ENCODE peak calls at places on chromosomes 1 and 21, in eight cellular contexts. G is tibial artery; J is B cell; Q is Panc1; M is CD8-positive, alpha-beta T cell; B is astrocyte of the cerebellum; O is type B pancreatic cell; I is heart right ventricle. R is an unnamed sample.

GRCh38 chr21:43023175-43023574 is 48.8 kb downstream of the PKNOX1 start:
- DNase-seq in G (no peak), J (no peak), Q (no peak), M (no peak), B (no peak), O (no peak), I (no peak), R (no peak)

GRCh38 chr1:29649375-29650040 is 413.2 kb downstream of the PTPRU start:
- DNase-seq in G (no peak), J (no peak), Q (no peak), M (no peak), B (no peak), O (no peak), I (no peak), R (no peak)

GRCh38 chr1:241485554-241485992 is 34.0 kb downstream of the FH start:
- DNase-seq in G (no peak), J (peak; percentile 21), Q (no peak), M (no peak), B (no peak), O (no peak), I (no peak), R (no peak)

GRCh38 chr1:37068897-37069296 is 34.6 kb upstream of the GRIK3 start:
- DNase-seq in G (no peak), J (no peak), Q (no peak), M (no peak), B (no peak), O (no peak), I (no peak), R (no peak)

GRCh38 chr1:228691926-228692325 is 43.4 kb upstream of the RHOU start:
- DNase-seq in G (no peak), J (peak; percentile 29), Q (peak; percentile 33), M (no peak), B (peak; percentile 19), O (no peak), I (no peak), R (no peak)

GRCh38 chr1:145994391-145995120 is 1.8 kb downstream of the TXNIP start:
- DNase-seq in G (peak; percentile 15), J (no peak), Q (no peak), M (no peak), B (no peak), O (no peak), I (no peak), R (no peak)

GRCh38 chr1:223828162-223828848 is 17.4 kb downstream of the TP53BP2 start:
- DNase-seq in G (no peak), J (no peak), Q (no peak), M (no peak), B (no peak), O (no peak), I (no peak), R (no peak)

GRCh38 chr1:226656201-226656600 is 82.9 kb downstream of the ITPKB start:
- DNase-seq in G (no peak), J (no peak), Q (no peak), M (no peak), B (no peak), O (no peak), I (no peak), R (no peak)

GRCh38 chr1:6157528-6158174 is 22.5 kb downstream of the CHD5 start:
- DNase-seq in G (no peak), J (no peak), Q (peak; percentile 93), M (no peak), B (peak; percentile 19), O (no peak), I (no peak), R (no peak)

GRCh38 chr1:166354411-166354810 is 187.6 kb upstream of the FAM78B start:
- DNase-seq in G (no peak), J (no peak), Q (no peak), M (no peak), B (no peak), O (no peak), I (no peak), R (no peak)
- TF ChIP-seq CTCF in G (no peak), J (no peak), Q (no peak), M (no peak), B (no peak), O (no peak), I (no peak), R (no peak)

DNA sequence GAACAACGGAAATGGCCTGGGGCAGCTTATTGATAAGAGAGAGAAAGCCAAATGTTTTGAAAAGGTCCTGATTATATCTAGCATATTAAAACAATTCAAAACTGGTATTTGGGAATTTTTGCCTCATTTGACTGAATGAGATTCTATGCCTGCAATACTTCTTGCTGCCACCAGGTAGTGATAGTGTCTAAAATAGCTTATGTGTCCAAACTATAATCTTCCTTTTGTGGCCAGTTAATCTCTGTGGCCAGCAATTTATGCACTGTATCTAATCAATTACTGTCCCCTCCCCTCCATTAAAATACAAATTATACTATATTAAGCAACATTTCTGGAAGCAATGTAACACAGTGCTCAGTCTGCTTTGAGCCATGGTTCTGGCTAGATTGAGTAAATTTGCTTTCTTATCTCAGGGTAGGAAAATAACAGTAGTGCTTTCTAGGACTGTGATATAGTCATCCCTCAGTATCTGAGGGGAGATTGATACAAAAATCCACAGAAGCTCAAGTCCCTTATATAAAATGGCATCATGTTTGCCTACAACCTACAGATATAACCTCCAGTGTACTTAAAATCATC is 91.8 kb downstream of the FOXD2 start:
- DNase-seq in G (no peak), J (no peak), Q (no peak), M (no peak), B (no peak), O (no peak), I (no peak), R (no peak)
- TF ChIP-seq CTCF in G (peak; percentile 39), J (peak; percentile 66), Q (peak; percentile 68), M (peak; percentile 42), B (peak; percentile 36), O (peak; percentile 85), I (peak; percentile 35), R (peak; percentile 76)

GRCh38 chr1:1273535-1274298 is at the start of gene UBE2J2:
- DNase-seq in G (peak; percentile 93), J (peak; percentile 94), Q (no peak), M (peak; percentile 93), B (peak; percentile 73), O (peak; percentile 93), I (peak; percentile 95), R (peak; percentile 88)
- TF ChIP-seq CTCF in G (no peak), J (no peak), Q (no peak), M (no peak), B (no peak), O (no peak), I (no peak), R (no peak)

DNA sequence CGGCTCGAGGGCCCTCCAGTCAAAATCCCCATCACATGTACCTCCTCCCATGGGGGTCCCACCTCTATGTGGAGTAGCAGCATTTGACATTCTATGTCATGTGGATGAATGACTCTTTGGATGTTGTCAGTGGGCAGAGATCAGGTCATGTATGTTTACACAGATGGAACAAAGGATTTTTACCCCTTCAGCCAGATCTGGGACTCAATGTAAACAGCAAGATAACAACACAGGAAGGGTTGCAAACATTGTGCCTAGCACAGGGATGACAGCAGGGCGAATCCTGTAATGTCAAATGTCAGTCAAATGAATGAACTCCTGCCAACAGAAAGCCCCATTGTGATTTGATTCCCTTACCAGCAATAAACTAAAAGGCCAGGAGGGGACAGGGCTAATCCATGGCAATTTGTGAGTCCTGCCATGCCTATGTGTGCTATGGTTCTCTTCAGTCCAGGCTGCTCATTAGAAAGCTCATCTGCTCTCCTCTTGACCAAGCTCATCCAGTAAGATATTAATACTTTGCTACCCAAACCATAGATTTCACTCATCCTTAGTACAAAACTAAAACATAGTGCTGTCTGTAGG is 60.3 kb downstream of the PGBD5 start:
- DNase-seq in G (no peak), J (no peak), Q (no peak), M (no peak), B (no peak), O (no peak), I (no peak), R (no peak)
- TF ChIP-seq CTCF in G (no peak), J (no peak), Q (no peak), M (no peak), B (no peak), O (peak; percentile 36), I (no peak), R (peak; percentile 35)

GRCh38 chr1:93608188-93609109 is 73.2 kb downstream of the BCAR3 start:
- DNase-seq in G (no peak), J (no peak), Q (no peak), M (no peak), B (no peak), O (no peak), I (peak; percentile 34), R (no peak)
- TF ChIP-seq CTCF in G (no peak), J (no peak), Q (no peak), M (no peak), B (no peak), O (no peak), I (no peak), R (no peak)

DNA sequence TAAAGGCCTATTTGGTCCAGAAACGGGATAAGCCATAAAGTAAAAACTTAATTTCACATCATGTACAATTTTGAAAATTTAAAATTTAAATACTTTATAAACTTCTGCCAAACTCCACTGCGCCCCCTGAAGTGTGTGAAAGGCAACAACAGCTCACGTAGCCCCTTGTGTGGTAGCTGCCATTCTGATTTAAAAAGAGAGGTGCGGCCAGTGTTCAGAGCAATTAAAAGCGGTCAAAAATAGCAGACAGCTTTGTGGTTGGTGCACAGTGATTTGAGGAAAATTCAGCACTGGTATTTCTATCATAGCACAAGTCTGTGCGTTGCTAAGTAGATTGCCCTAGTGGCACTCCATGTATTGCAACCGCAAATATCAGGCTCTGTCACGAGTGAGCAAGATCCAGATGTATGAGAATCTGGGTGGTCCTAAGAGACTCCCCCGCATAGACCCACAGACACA is 122.5 kb downstream of the ATG4C start:
- DNase-seq in G (no peak), J (peak; percentile 9), Q (no peak), M (no peak), B (no peak), O (no peak), I (no peak), R (peak; percentile 19)
- TF ChIP-seq CTCF in G (no peak), J (peak; percentile 37), Q (peak; percentile 71), M (no peak), B (peak; percentile 47), O (peak; percentile 78), I (no peak), R (peak; percentile 64)

GRCh38 chr21:24045775-24046215 is 1561.5 kb downstream of the MRPL39 start:
- DNase-seq in G (peak; percentile 65), J (peak; percentile 25), Q (peak; percentile 63), M (no peak), B (peak; percentile 98), O (no peak), I (peak; percentile 65), R (peak; percentile 1)
- TF ChIP-seq CTCF in G (no peak), J (peak; percentile 34), Q (peak; percentile 30), M (no peak), B (peak; percentile 65), O (peak; percentile 41), I (peak; percentile 38), R (peak; percentile 31)